ENCODE peak calls at places on chromosome 21, in nine cellular contexts. One of them, this sample, is unnamed.

GRCh38 chr21:42105916-42106315 is 34.8 kb downstream of the UMODL1 start:
- DNase-seq in CD4-positive, alpha-beta T cell: no peak
- DNase-seq in iris pigment epithelial cell: no peak
- DNase-seq in cardiac fibroblast: no peak
- DNase-seq in stimulated activated CD4-positive, alpha-beta T cell treated with anti-CD3 and anti-CD28 coated beads, Interleukin-12 subunit alpha, Interleukin-12 subunit beta, amount 100 ng/mL, for 4 hours: no peak
- DNase-seq in nucleus accumbens: no peak
- DNase-seq in NCI-H1092: no peak
- DNase-seq in activated CD4-positive, alpha-beta T cell treated with anti-CD3 and anti-CD28 coated beads, Interleukin-2, amount 10 ng/mL, durations not matched to agents 7 days and 5 days: no peak
- DNase-seq in GM04504: no peak
- DNase-seq in this sample: no peak

GRCh38 chr21:34351786-34352241 is 12.0 kb upstream of the KCNE2 start:
- DNase-seq in CD4-positive, alpha-beta T cell: no peak
- DNase-seq in iris pigment epithelial cell: peak
- DNase-seq in cardiac fibroblast: peak
- DNase-seq in stimulated activated CD4-positive, alpha-beta T cell treated with anti-CD3 and anti-CD28 coated beads, Interleukin-12 subunit alpha, Interleukin-12 subunit beta, amount 100 ng/mL, for 4 hours: no peak
- DNase-seq in nucleus accumbens: peak
- DNase-seq in NCI-H1092: peak
- DNase-seq in activated CD4-positive, alpha-beta T cell treated with anti-CD3 and anti-CD28 coated beads, Interleukin-2, amount 10 ng/mL, durations not matched to agents 7 days and 5 days: peak
- DNase-seq in GM04504: no peak
- DNase-seq in this sample: peak

GRCh38 chr21:45306832-45307571 is 19.3 kb upstream of the POFUT2 start:
- DNase-seq in CD4-positive, alpha-beta T cell: no peak
- DNase-seq in iris pigment epithelial cell: peak
- DNase-seq in cardiac fibroblast: peak
- DNase-seq in stimulated activated CD4-positive, alpha-beta T cell treated with anti-CD3 and anti-CD28 coated beads, Interleukin-12 subunit alpha, Interleukin-12 subunit beta, amount 100 ng/mL, for 4 hours: no peak
- DNase-seq in nucleus accumbens: peak
- DNase-seq in NCI-H1092: no peak
- DNase-seq in activated CD4-positive, alpha-beta T cell treated with anti-CD3 and anti-CD28 coated beads, Interleukin-2, amount 10 ng/mL, durations not matched to agents 7 days and 5 days: no peak
- DNase-seq in GM04504: peak
- DNase-seq in this sample: peak

GRCh38 chr21:15841856-15842564 is 112.2 kb downstream of the USP25 start:
- DNase-seq in CD4-positive, alpha-beta T cell: no peak
- DNase-seq in iris pigment epithelial cell: peak
- DNase-seq in cardiac fibroblast: peak
- DNase-seq in stimulated activated CD4-positive, alpha-beta T cell treated with anti-CD3 and anti-CD28 coated beads, Interleukin-12 subunit alpha, Interleukin-12 subunit beta, amount 100 ng/mL, for 4 hours: no peak
- DNase-seq in nucleus accumbens: no peak
- DNase-seq in NCI-H1092: no peak
- DNase-seq in activated CD4-positive, alpha-beta T cell treated with anti-CD3 and anti-CD28 coated beads, Interleukin-2, amount 10 ng/mL, durations not matched to agents 7 days and 5 days: no peak
- DNase-seq in GM04504: no peak
- DNase-seq in this sample: peak

GRCh38 chr21:33558777-33559421 is 16.1 kb downstream of the SON start:
- DNase-seq in CD4-positive, alpha-beta T cell: no peak
- DNase-seq in iris pigment epithelial cell: no peak
- DNase-seq in cardiac fibroblast: no peak
- DNase-seq in stimulated activated CD4-positive, alpha-beta T cell treated with anti-CD3 and anti-CD28 coated beads, Interleukin-12 subunit alpha, Interleukin-12 subunit beta, amount 100 ng/mL, for 4 hours: no peak
- DNase-seq in nucleus accumbens: no peak
- DNase-seq in NCI-H1092: no peak
- DNase-seq in activated CD4-positive, alpha-beta T cell treated with anti-CD3 and anti-CD28 coated beads, Interleukin-2, amount 10 ng/mL, durations not matched to agents 7 days and 5 days: no peak
- DNase-seq in GM04504: no peak
- DNase-seq in this sample: no peak

GRCh38 chr21:39079617-39080016 is 103.6 kb downstream of the PSMG1 start:
- DNase-seq in CD4-positive, alpha-beta T cell: no peak
- DNase-seq in iris pigment epithelial cell: peak
- DNase-seq in cardiac fibroblast: peak
- DNase-seq in stimulated activated CD4-positive, alpha-beta T cell treated with anti-CD3 and anti-CD28 coated beads, Interleukin-12 subunit alpha, Interleukin-12 subunit beta, amount 100 ng/mL, for 4 hours: no peak
- DNase-seq in nucleus accumbens: peak
- DNase-seq in NCI-H1092: no peak
- DNase-seq in activated CD4-positive, alpha-beta T cell treated with anti-CD3 and anti-CD28 coated beads, Interleukin-2, amount 10 ng/mL, durations not matched to agents 7 days and 5 days: no peak
- DNase-seq in GM04504: no peak
- DNase-seq in this sample: peak

GRCh38 chr21:39238275-39238674 is 55.0 kb upstream of the PSMG1 start:
- DNase-seq in CD4-positive, alpha-beta T cell: no peak
- DNase-seq in iris pigment epithelial cell: no peak
- DNase-seq in cardiac fibroblast: no peak
- DNase-seq in stimulated activated CD4-positive, alpha-beta T cell treated with anti-CD3 and anti-CD28 coated beads, Interleukin-12 subunit alpha, Interleukin-12 subunit beta, amount 100 ng/mL, for 4 hours: no peak
- DNase-seq in nucleus accumbens: no peak
- DNase-seq in NCI-H1092: no peak
- DNase-seq in activated CD4-positive, alpha-beta T cell treated with anti-CD3 and anti-CD28 coated beads, Interleukin-2, amount 10 ng/mL, durations not matched to agents 7 days and 5 days: no peak
- DNase-seq in GM04504: no peak
- DNase-seq in this sample: no peak

GRCh38 chr21:36115138-36115710 is 19.7 kb upstream of the CBR3 start:
- DNase-seq in CD4-positive, alpha-beta T cell: no peak
- DNase-seq in iris pigment epithelial cell: no peak
- DNase-seq in cardiac fibroblast: no peak
- DNase-seq in stimulated activated CD4-positive, alpha-beta T cell treated with anti-CD3 and anti-CD28 coated beads, Interleukin-12 subunit alpha, Interleukin-12 subunit beta, amount 100 ng/mL, for 4 hours: no peak
- DNase-seq in nucleus accumbens: no peak
- DNase-seq in NCI-H1092: no peak
- DNase-seq in activated CD4-positive, alpha-beta T cell treated with anti-CD3 and anti-CD28 coated beads, Interleukin-2, amount 10 ng/mL, durations not matched to agents 7 days and 5 days: no peak
- DNase-seq in GM04504: no peak
- DNase-seq in this sample: no peak

GRCh38 chr21:45138199-45139002 is 64.0 kb downstream of the ADARB1 start:
- DNase-seq in CD4-positive, alpha-beta T cell: peak
- DNase-seq in iris pigment epithelial cell: peak
- DNase-seq in cardiac fibroblast: peak
- DNase-seq in stimulated activated CD4-positive, alpha-beta T cell treated with anti-CD3 and anti-CD28 coated beads, Interleukin-12 subunit alpha, Interleukin-12 subunit beta, amount 100 ng/mL, for 4 hours: peak
- DNase-seq in nucleus accumbens: no peak
- DNase-seq in NCI-H1092: peak
- DNase-seq in activated CD4-positive, alpha-beta T cell treated with anti-CD3 and anti-CD28 coated beads, Interleukin-2, amount 10 ng/mL, durations not matched to agents 7 days and 5 days: peak
- DNase-seq in GM04504: no peak
- DNase-seq in this sample: peak

GRCh38 chr21:17231124-17231523 is 281.7 kb upstream of the CXADR start:
- DNase-seq in CD4-positive, alpha-beta T cell: no peak
- DNase-seq in iris pigment epithelial cell: no peak
- DNase-seq in cardiac fibroblast: no peak
- DNase-seq in stimulated activated CD4-positive, alpha-beta T cell treated with anti-CD3 and anti-CD28 coated beads, Interleukin-12 subunit alpha, Interleukin-12 subunit beta, amount 100 ng/mL, for 4 hours: no peak
- DNase-seq in nucleus accumbens: no peak
- DNase-seq in NCI-H1092: no peak
- DNase-seq in activated CD4-positive, alpha-beta T cell treated with anti-CD3 and anti-CD28 coated beads, Interleukin-2, amount 10 ng/mL, durations not matched to agents 7 days and 5 days: no peak
- DNase-seq in GM04504: no peak
- DNase-seq in this sample: no peak

GRCh38 chr21:42614391-42614790 is 39.0 kb upstream of the PDE9A start:
- DNase-seq in CD4-positive, alpha-beta T cell: peak
- DNase-seq in iris pigment epithelial cell: no peak
- DNase-seq in cardiac fibroblast: no peak
- DNase-seq in stimulated activated CD4-positive, alpha-beta T cell treated with anti-CD3 and anti-CD28 coated beads, Interleukin-12 subunit alpha, Interleukin-12 subunit beta, amount 100 ng/mL, for 4 hours: peak
- DNase-seq in nucleus accumbens: no peak
- DNase-seq in NCI-H1092: no peak
- DNase-seq in activated CD4-positive, alpha-beta T cell treated with anti-CD3 and anti-CD28 coated beads, Interleukin-2, amount 10 ng/mL, durations not matched to agents 7 days and 5 days: peak
- DNase-seq in GM04504: no peak
- DNase-seq in this sample: no peak

GRCh38 chr21:34722684-34723300 is 54.0 kb downstream of the CLIC6 start:
- DNase-seq in CD4-positive, alpha-beta T cell: no peak
- DNase-seq in iris pigment epithelial cell: no peak
- DNase-seq in cardiac fibroblast: no peak
- DNase-seq in stimulated activated CD4-positive, alpha-beta T cell treated with anti-CD3 and anti-CD28 coated beads, Interleukin-12 subunit alpha, Interleukin-12 subunit beta, amount 100 ng/mL, for 4 hours: peak
- DNase-seq in nucleus accumbens: no peak
- DNase-seq in NCI-H1092: no peak
- DNase-seq in activated CD4-positive, alpha-beta T cell treated with anti-CD3 and anti-CD28 coated beads, Interleukin-2, amount 10 ng/mL, durations not matched to agents 7 days and 5 days: peak
- DNase-seq in GM04504: no peak
- DNase-seq in this sample: no peak

GRCh38 chr21:39575778-39576177 is 37.0 kb upstream of the B3GALT5 start:
- DNase-seq in CD4-positive, alpha-beta T cell: no peak
- DNase-seq in iris pigment epithelial cell: peak
- DNase-seq in cardiac fibroblast: no peak
- DNase-seq in stimulated activated CD4-positive, alpha-beta T cell treated with anti-CD3 and anti-CD28 coated beads, Interleukin-12 subunit alpha, Interleukin-12 subunit beta, amount 100 ng/mL, for 4 hours: no peak
- DNase-seq in nucleus accumbens: no peak
- DNase-seq in NCI-H1092: no peak
- DNase-seq in activated CD4-positive, alpha-beta T cell treated with anti-CD3 and anti-CD28 coated beads, Interleukin-2, amount 10 ng/mL, durations not matched to agents 7 days and 5 days: no peak
- DNase-seq in GM04504: no peak
- DNase-seq in this sample: no peak

GRCh38 chr21:16418663-16419062 is 688.9 kb downstream of the USP25 start:
- DNase-seq in CD4-positive, alpha-beta T cell: no peak
- DNase-seq in iris pigment epithelial cell: no peak
- DNase-seq in cardiac fibroblast: peak
- DNase-seq in stimulated activated CD4-positive, alpha-beta T cell treated with anti-CD3 and anti-CD28 coated beads, Interleukin-12 subunit alpha, Interleukin-12 subunit beta, amount 100 ng/mL, for 4 hours: no peak
- DNase-seq in nucleus accumbens: no peak
- DNase-seq in NCI-H1092: peak
- DNase-seq in activated CD4-positive, alpha-beta T cell treated with anti-CD3 and anti-CD28 coated beads, Interleukin-2, amount 10 ng/mL, durations not matched to agents 7 days and 5 days: no peak
- DNase-seq in GM04504: no peak
- DNase-seq in this sample: no peak

GRCh38 chr21:16741228-16741665 is 771.6 kb upstream of the CXADR start:
- DNase-seq in CD4-positive, alpha-beta T cell: no peak
- DNase-seq in iris pigment epithelial cell: no peak
- DNase-seq in cardiac fibroblast: peak
- DNase-seq in stimulated activated CD4-positive, alpha-beta T cell treated with anti-CD3 and anti-CD28 coated beads, Interleukin-12 subunit alpha, Interleukin-12 subunit beta, amount 100 ng/mL, for 4 hours: no peak
- DNase-seq in nucleus accumbens: no peak
- DNase-seq in NCI-H1092: no peak
- DNase-seq in activated CD4-positive, alpha-beta T cell treated with anti-CD3 and anti-CD28 coated beads, Interleukin-2, amount 10 ng/mL, durations not matched to agents 7 days and 5 days: no peak
- DNase-seq in GM04504: no peak
- DNase-seq in this sample: peak

GRCh38 chr21:43967981-43968380 is 44.1 kb upstream of the TRAPPC10 start:
- DNase-seq in CD4-positive, alpha-beta T cell: no peak
- DNase-seq in iris pigment epithelial cell: no peak
- DNase-seq in cardiac fibroblast: no peak
- DNase-seq in stimulated activated CD4-positive, alpha-beta T cell treated with anti-CD3 and anti-CD28 coated beads, Interleukin-12 subunit alpha, Interleukin-12 subunit beta, amount 100 ng/mL, for 4 hours: no peak
- DNase-seq in nucleus accumbens: no peak
- DNase-seq in NCI-H1092: no peak
- DNase-seq in activated CD4-positive, alpha-beta T cell treated with anti-CD3 and anti-CD28 coated beads, Interleukin-2, amount 10 ng/mL, durations not matched to agents 7 days and 5 days: no peak
- DNase-seq in GM04504: no peak
- DNase-seq in this sample: no peak

GRCh38 chr21:37220433-37220980 is 46.6 kb downstream of the VPS26C start:
- DNase-seq in CD4-positive, alpha-beta T cell: no peak
- DNase-seq in iris pigment epithelial cell: peak
- DNase-seq in cardiac fibroblast: peak
- DNase-seq in stimulated activated CD4-positive, alpha-beta T cell treated with anti-CD3 and anti-CD28 coated beads, Interleukin-12 subunit alpha, Interleukin-12 subunit beta, amount 100 ng/mL, for 4 hours: peak
- DNase-seq in nucleus accumbens: peak
- DNase-seq in NCI-H1092: peak
- DNase-seq in activated CD4-positive, alpha-beta T cell treated with anti-CD3 and anti-CD28 coated beads, Interleukin-2, amount 10 ng/mL, durations not matched to agents 7 days and 5 days: peak
- DNase-seq in GM04504: peak
- DNase-seq in this sample: peak

GRCh38 chr21:33642896-33643657 is 776 bp downstream of the ITSN1 start:
- DNase-seq in CD4-positive, alpha-beta T cell: no peak
- DNase-seq in iris pigment epithelial cell: no peak
- DNase-seq in cardiac fibroblast: peak
- DNase-seq in stimulated activated CD4-positive, alpha-beta T cell treated with anti-CD3 and anti-CD28 coated beads, Interleukin-12 subunit alpha, Interleukin-12 subunit beta, amount 100 ng/mL, for 4 hours: peak
- DNase-seq in nucleus accumbens: no peak
- DNase-seq in NCI-H1092: no peak
- DNase-seq in activated CD4-positive, alpha-beta T cell treated with anti-CD3 and anti-CD28 coated beads, Interleukin-2, amount 10 ng/mL, durations not matched to agents 7 days and 5 days: no peak
- DNase-seq in GM04504: no peak
- DNase-seq in this sample: no peak

GRCh38 chr21:26637346-26637745 is 64.3 kb upstream of the CYYR1 start:
- DNase-seq in CD4-positive, alpha-beta T cell: no peak
- DNase-seq in iris pigment epithelial cell: peak
- DNase-seq in cardiac fibroblast: no peak
- DNase-seq in stimulated activated CD4-positive, alpha-beta T cell treated with anti-CD3 and anti-CD28 coated beads, Interleukin-12 subunit alpha, Interleukin-12 subunit beta, amount 100 ng/mL, for 4 hours: no peak
- DNase-seq in nucleus accumbens: no peak
- DNase-seq in NCI-H1092: no peak
- DNase-seq in activated CD4-positive, alpha-beta T cell treated with anti-CD3 and anti-CD28 coated beads, Interleukin-2, amount 10 ng/mL, durations not matched to agents 7 days and 5 days: no peak
- DNase-seq in GM04504: no peak
- DNase-seq in this sample: no peak

GRCh38 chr21:31612889-31613785 is 46.4 kb upstream of the SOD1 start:
- DNase-seq in CD4-positive, alpha-beta T cell: no peak
- DNase-seq in iris pigment epithelial cell: peak
- DNase-seq in cardiac fibroblast: no peak
- DNase-seq in stimulated activated CD4-positive, alpha-beta T cell treated with anti-CD3 and anti-CD28 coated beads, Interleukin-12 subunit alpha, Interleukin-12 subunit beta, amount 100 ng/mL, for 4 hours: no peak
- DNase-seq in nucleus accumbens: no peak
- DNase-seq in NCI-H1092: no peak
- DNase-seq in activated CD4-positive, alpha-beta T cell treated with anti-CD3 and anti-CD28 coated beads, Interleukin-2, amount 10 ng/mL, durations not matched to agents 7 days and 5 days: no peak
- DNase-seq in GM04504: no peak
- DNase-seq in this sample: no peak

This sample was measured in fibroblast of pulmonary artery.